ENCODE peak calls at places on chromosomes 3 and 15, in six cellular contexts. X is cardiac fibroblast, P is heart right ventricle, V is transverse colon, T is heart left ventricle, Y is fibroblast of pulmonary artery. J is an unnamed sample.

GRCh38 chr3:150786791-150787190 is 23.8 kb upstream of the SIAH2 start:
- DNase-seq in X (no peak), P (no peak), V (no peak), T (no peak), Y (no peak), J (no peak)

GRCh38 chr3:105691053-105691452 is 177.8 kb downstream of the CBLB start:
- DNase-seq in X (peak; percentile 13), P (no peak), V (no peak), T (no peak), Y (no peak), J (no peak)

GRCh38 chr3:195542261-195542660 is 864 bp downstream of the PPP1R2 start:
- DNase-seq in X (no peak), P (no peak), V (no peak), T (no peak), Y (no peak), J (peak; percentile 14)

GRCh38 chr3:44424758-44425157 is 52.7 kb downstream of the ZNF445 start:
- DNase-seq in X (no peak), P (no peak), V (no peak), T (no peak), Y (no peak), J (no peak)

GRCh38 chr15:38260077-38260476 is 7.4 kb downstream of the SPRED1 start:
- DNase-seq in X (peak; percentile 41), P (no peak), V (no peak), T (no peak), Y (peak; percentile 50), J (no peak)

GRCh38 chr3:186425788-186426730 is 64.0 kb upstream of the DGKG start:
- DNase-seq in X (peak; percentile 59), P (no peak), V (no peak), T (no peak), Y (peak; percentile 25), J (peak; percentile 55)

GRCh38 chr3:127822166-127822835 is at the start of gene MGLL:
- DNase-seq in X (peak; percentile 45), P (peak; percentile 51), V (peak; percentile 59), T (peak; percentile 55), Y (peak; percentile 32), J (peak; percentile 55)

GRCh38 chr3:94735354-94735753 is 672.5 kb downstream of the NSUN3 start:
- DNase-seq in X (no peak), P (no peak), V (no peak), T (no peak), Y (no peak), J (peak; percentile 3)

GRCh38 chr15:70466305-70466704 is 297.1 kb downstream of the UACA start:
- DNase-seq in X (no peak), P (no peak), V (no peak), T (no peak), Y (no peak), J (no peak)

GRCh38 chr3:43970351-43970750 is 271.3 kb upstream of the TOPAZ1 start:
- DNase-seq in X (no peak), P (no peak), V (no peak), T (no peak), Y (no peak), J (no peak)

GRCh38 chr15:82649226-82649999 is 2.2 kb upstream of the CPEB1 start:
- DNase-seq in X (no peak), P (no peak), V (no peak), T (no peak), Y (no peak), J (no peak)

GRCh38 chr15:38072507-38073277 is 138.3 kb downstream of the TMCO5A start:
- DNase-seq in X (peak; percentile 87), P (peak; percentile 65), V (peak; percentile 74), T (peak; percentile 74), Y (peak; percentile 81), J (peak; percentile 70)

GRCh38 chr3:155070316-155070715 is 9.8 kb upstream of the MME start:
- DNase-seq in X (no peak), P (no peak), V (no peak), T (no peak), Y (peak; percentile 20), J (peak; percentile 77)

GRCh38 chr15:45181491-45182285 is 6.1 kb downstream of the SHF start:
- DNase-seq in X (no peak), P (no peak), V (no peak), T (no peak), Y (no peak), J (no peak)

GRCh38 chr3:12613250-12613649 is 50.7 kb downstream of the RAF1 start:
- DNase-seq in X (no peak), P (no peak), V (no peak), T (no peak), Y (no peak), J (no peak)

GRCh38 chr15:26082833-26083174 is 219.7 kb upstream of the ATP10A start:
- DNase-seq in X (no peak), P (no peak), V (no peak), T (no peak), Y (peak; percentile 1), J (peak; percentile 14)

GRCh38 chr3:56468184-56469106 is at the start of gene ERC2:
- DNase-seq in X (peak; percentile 31), P (peak; percentile 25), V (peak; percentile 12), T (peak; percentile 11), Y (peak; percentile 17), J (peak; percentile 10)

GRCh38 chr15:69285834-69286233 is 12.9 kb upstream of the PAQR5 start:
- DNase-seq in X (no peak), P (no peak), V (no peak), T (no peak), Y (no peak), J (no peak)

GRCh38 chr3:126543457-126544090 is 15.2 kb downstream of the C3orf22 start:
- DNase-seq in X (no peak), P (no peak), V (peak; percentile 3), T (peak; percentile 3), Y (no peak), J (no peak)

GRCh38 chr3:5037828-5038227 is 58.6 kb downstream of the BHLHE40 start:
- DNase-seq in X (no peak), P (no peak), V (no peak), T (no peak), Y (no peak), J (no peak)

GRCh38 chr3:174862101-174862500 is 3.0 kb downstream of the NAALADL2 start:
- DNase-seq in X (no peak), P (no peak), V (peak; percentile 61), T (no peak), Y (no peak), J (no peak)

GRCh38 chr3:66567066-66567465 is 66.2 kb upstream of the LRIG1 start:
- DNase-seq in X (no peak), P (no peak), V (no peak), T (no peak), Y (peak; percentile 19), J (no peak)

GRCh38 chr15:40398413-40398873 is 7.2 kb upstream of the IVD start:
- DNase-seq in X (no peak), P (no peak), V (peak; percentile 41), T (no peak), Y (no peak), J (no peak)

GRCh38 chr3:98388147-98388546 is 2.3 kb upstream of the OR5K3 start:
- DNase-seq in X (no peak), P (no peak), V (no peak), T (no peak), Y (no peak), J (no peak)

GRCh38 chr3:113270096-113270495 is 58.7 kb downstream of the BOC start:
- DNase-seq in X (no peak), P (no peak), V (no peak), T (no peak), Y (no peak), J (no peak)

GRCh38 chr3:134373942-134374790 is at the start of gene AMOTL2:
- DNase-seq in X (peak; percentile 98), P (peak; percentile 92), V (peak; percentile 83), T (peak; percentile 92), Y (peak; percentile 97), J (peak; percentile 95)

GRCh38 chr15:78914027-78914764 is 30.6 kb downstream of the CTSH start:
- DNase-seq in X (no peak), P (peak; percentile 27), V (no peak), T (no peak), Y (no peak), J (peak; percentile 60)

GRCh38 chr3:177358085-177358967 is 161.0 kb upstream of the TBL1XR1 start:
- DNase-seq in X (peak; percentile 94), P (peak; percentile 87), V (peak; percentile 82), T (peak; percentile 84), Y (peak; percentile 91), J (peak; percentile 67)

GRCh38 chr15:65069779-65070546 is 2.2 kb upstream of the RASL12 start:
- DNase-seq in X (no peak), P (peak; percentile 36), V (no peak), T (no peak), Y (no peak), J (no peak)

DNA sequence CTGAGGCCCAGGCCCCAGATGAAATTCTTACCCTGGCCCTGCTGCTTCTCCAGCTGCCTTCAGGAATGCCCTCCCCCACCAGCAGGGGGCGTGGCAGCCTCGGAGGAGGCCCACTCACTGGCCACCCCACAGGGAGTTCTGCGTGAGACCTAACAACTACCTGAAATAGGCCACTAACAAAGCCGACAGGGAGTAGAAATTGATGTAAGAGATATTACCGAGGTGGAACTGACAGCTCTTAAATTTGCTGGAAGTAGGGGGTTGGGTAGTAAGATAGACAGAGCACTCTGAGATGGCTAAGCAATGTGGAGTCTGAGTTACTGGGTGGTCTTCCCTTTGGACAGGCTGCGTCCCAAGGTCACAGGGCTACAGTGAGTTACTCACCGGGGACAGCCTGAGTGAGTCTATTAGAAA is 240.8 kb downstream of the SHOX2 start:
- DNase-seq in X (no peak), P (no peak), V (peak; percentile 54), T (no peak), Y (peak; percentile 8), J (no peak)
- TF ChIP-seq CTCF in X (peak; percentile 57), P (no peak), V (peak; percentile 57), T (peak; percentile 26), Y (peak; percentile 51), J (peak; percentile 52)

GRCh38 chr15:77781131-77782051 is 148.7 kb upstream of the LINGO1 start:
- DNase-seq in X (no peak), P (no peak), V (no peak), T (no peak), Y (no peak), J (no peak)
- H3K4me3 ChIP-seq in X (no peak overlapping the region), P (no peak overlapping the region), V (no peak overlapping the region), T (no peak overlapping the region), Y (no peak overlapping the region), J (no peak overlapping the region)

GRCh38 chr15:48336940-48337339 is 5.7 kb downstream of the DUT start:
- DNase-seq in X (peak; percentile 13), P (no peak), V (no peak), T (no peak), Y (peak; percentile 11), J (no peak)
- TF ChIP-seq CTCF in X (peak; percentile 23), P (peak; percentile 26), V (no peak), T (peak; percentile 30), Y (peak; percentile 34), J (peak; percentile 38)

GRCh38 chr3:79019924-79020173 is 747.9 kb downstream of the ROBO1 start:
- DNase-seq in X (no peak), P (no peak), V (no peak), T (no peak), Y (no peak), J (no peak)

GRCh38 chr3:79016587-79017380 is 751.0 kb downstream of the ROBO1 start:
- DNase-seq in X (no peak), P (no peak), V (no peak), T (no peak), Y (peak; percentile 29), J (no peak)

GRCh38 chr3:79018671-79019136 is 749.1 kb downstream of the ROBO1 start:
- DNase-seq in X (peak; percentile 78), P (peak; percentile 44), V (peak; percentile 31), T (peak; percentile 38), Y (peak; percentile 70), J (peak; percentile 56)

GRCh38 chr3:79015854-79016253 is 751.9 kb downstream of the ROBO1 start:
- DNase-seq in X (no peak), P (no peak), V (no peak), T (no peak), Y (no peak), J (no peak)

GRCh38 chr3:79019137-79019923 is 748.5 kb downstream of the ROBO1 start:
- DNase-seq in X (peak; percentile 95), P (peak; percentile 75), V (peak; percentile 54), T (peak; percentile 77), Y (peak; percentile 94), J (peak; percentile 85)
- H3K4me3 ChIP-seq in X (peak overlapping the region; percentile 84), P (peak overlapping the region; percentile 68), V (peak overlapping the region; percentile 64), T (peak overlapping the region; percentile 87), Y (peak overlapping the region; percentile 68), J (peak overlapping the region; percentile 73)

J was measured in fibroblast of villous mesenchyme.